ENCODE peak calls at places on chromosome 1, in six cellular contexts. T is hippocampal formation, M is choroid plexus epithelial cell, A is fibroblast of mammary gland, W is GM12865, Q is body of pancreas. R is an unnamed sample.

GRCh38 chr1:155321577-155322497 is 1.1 kb downstream of the RUSC1 start:
- DNase-seq in T (no peak), M (no peak), A (no peak), W (no peak), Q (no peak), R (no peak)

GRCh38 chr1:236489710-236490377 is 33.9 kb upstream of the LGALS8 start:
- DNase-seq in T (no peak), M (peak; percentile 85), A (peak; percentile 65), W (peak; percentile 56), Q (peak; percentile 49), R (peak; percentile 54)

GRCh38 chr1:37096523-37096922 is 62.2 kb upstream of the GRIK3 start:
- DNase-seq in T (no peak), M (no peak), A (no peak), W (peak; percentile 49), Q (no peak), R (no peak)

GRCh38 chr1:227318852-227319607 is 738 bp upstream of the CDC42BPA start:
- DNase-seq in T (peak; percentile 54), M (peak; percentile 50), A (peak; percentile 22), W (no peak), Q (peak; percentile 40), R (no peak)

GRCh38 chr1:203672354-203672753 is 45.7 kb downstream of the ATP2B4 start:
- DNase-seq in T (no peak), M (peak; percentile 78), A (peak; percentile 69), W (no peak), Q (peak; percentile 63), R (no peak)

GRCh38 chr1:183702087-183702812 is 49.1 kb upstream of the APOBEC4 start:
- DNase-seq in T (no peak), M (peak; percentile 13), A (peak; percentile 39), W (no peak), Q (no peak), R (no peak)

GRCh38 chr1:4071675-4072074 is 171.6 kb upstream of the C1orf174 start:
- DNase-seq in T (no peak), M (no peak), A (no peak), W (no peak), Q (no peak), R (no peak)

GRCh38 chr1:150628766-150629114 is 672 bp downstream of the ENSA start:
- DNase-seq in T (no peak), M (no peak), A (no peak), W (no peak), Q (no peak), R (no peak)

GRCh38 chr1:85359874-85360708 is 83.7 kb upstream of the BCL10 start:
- DNase-seq in T (no peak), M (peak; percentile 41), A (peak; percentile 50), W (no peak), Q (no peak), R (no peak)

GRCh38 chr1:210882414-210883221 is 251.3 kb downstream of the KCNH1 start:
- DNase-seq in T (no peak), M (peak; percentile 13), A (no peak), W (no peak), Q (no peak), R (no peak)

GRCh38 chr1:26278835-26279597 is 870 bp upstream of the SH3BGRL3 start:
- DNase-seq in T (no peak), M (no peak), A (peak; percentile 84), W (peak; percentile 48), Q (peak; percentile 48), R (no peak)

GRCh38 chr1:243924588-243925349 is 74.7 kb upstream of the AKT3 start:
- DNase-seq in T (no peak), M (peak; percentile 64), A (peak; percentile 31), W (no peak), Q (no peak), R (no peak)

GRCh38 chr1:72623299-72623708 is 341.0 kb upstream of the NEGR1 start:
- DNase-seq in T (peak; percentile 2), M (peak; percentile 43), A (peak; percentile 56), W (peak; percentile 56), Q (no peak), R (peak; percentile 21)

GRCh38 chr1:35029756-35030155 is 2.0 kb downstream of the ZMYM6 start:
- DNase-seq in T (no peak), M (peak; percentile 23), A (peak; percentile 43), W (no peak), Q (no peak), R (no peak)

GRCh38 chr1:24541711-24542346 is 14.1 kb upstream of the NCMAP start:
- DNase-seq in T (peak; percentile 18), M (peak; percentile 19), A (no peak), W (no peak), Q (peak; percentile 50), R (no peak)

GRCh38 chr1:181255270-181255929 is 166.9 kb downstream of the IER5 start:
- DNase-seq in T (no peak), M (peak; percentile 69), A (peak; percentile 100), W (no peak), Q (peak; percentile 33), R (no peak)

GRCh38 chr1:156707486-156708244 is 2.3 kb upstream of the CRABP2 start:
- DNase-seq in T (no peak), M (peak; percentile 50), A (peak; percentile 79), W (no peak), Q (no peak), R (no peak)

GRCh38 chr1:166814611-166815010 is 24.7 kb upstream of the POGK start:
- DNase-seq in T (no peak), M (peak; percentile 54), A (no peak), W (no peak), Q (no peak), R (no peak)

GRCh38 chr1:115069186-115069585 is 20.1 kb downstream of the TSPAN2 start:
- DNase-seq in T (no peak), M (no peak), A (peak; percentile 50), W (no peak), Q (no peak), R (no peak)

GRCh38 chr1:169348356-169349036 is 19.1 kb downstream of the NME7 start:
- DNase-seq in T (no peak), M (peak; percentile 82), A (peak; percentile 71), W (peak; percentile 66), Q (no peak), R (peak; percentile 63)

GRCh38 chr1:1034438-1034759 is 14.5 kb downstream of the AGRN start:
- DNase-seq in T (no peak), M (no peak), A (no peak), W (no peak), Q (no peak), R (no peak)

GRCh38 chr1:17791464-17791863 is 36.3 kb downstream of the ACTL8 start:
- DNase-seq in T (no peak), M (no peak), A (no peak), W (no peak), Q (no peak), R (no peak)

GRCh38 chr1:212460376-212460775 is 27.7 kb downstream of the NENF start:
- DNase-seq in T (no peak), M (no peak), A (no peak), W (no peak), Q (no peak), R (no peak)

GRCh38 chr1:213742992-213743391 is 244.8 kb upstream of the PROX1 start:
- DNase-seq in T (no peak), M (no peak), A (no peak), W (no peak), Q (no peak), R (no peak)

GRCh38 chr1:84892657-84893618 is at the start of gene LPAR3:
- DNase-seq in T (no peak), M (peak; percentile 24), A (peak; percentile 10), W (no peak), Q (peak; percentile 75), R (no peak)

GRCh38 chr1:218673170-218673569 is 328.0 kb downstream of the TGFB2 start:
- DNase-seq in T (no peak), M (no peak), A (no peak), W (no peak), Q (no peak), R (no peak)

GRCh38 chr1:117606608-117607261 is 887 bp downstream of the TENT5C start:
- DNase-seq in T (no peak), M (peak; percentile 36), A (peak; percentile 20), W (peak; percentile 59), Q (peak; percentile 57), R (no peak)

GRCh38 chr1:92408825-92409224 is 77.9 kb downstream of the GFI1 start:
- DNase-seq in T (no peak), M (peak; percentile 81), A (peak; percentile 7), W (no peak), Q (no peak), R (no peak)

GRCh38 chr1:224535641-224536040 is 80.5 kb upstream of the CNIH3 start:
- DNase-seq in T (no peak), M (no peak), A (no peak), W (no peak), Q (peak; percentile 52), R (no peak)

GRCh38 chr1:154549371-154549770 is 9.1 kb downstream of the UBE2Q1 start:
- DNase-seq in T (no peak), M (no peak), A (no peak), W (no peak), Q (no peak), R (no peak)

GRCh38 chr1:4139646-4140045 is 239.6 kb upstream of the C1orf174 start:
- DNase-seq in T (no peak), M (no peak), A (no peak), W (no peak), Q (no peak), R (no peak)

GRCh38 chr1:167095368-167095767 is 1.5 kb downstream of the STYXL2 start:
- DNase-seq in T (no peak), M (peak; percentile 83), A (peak; percentile 57), W (no peak), Q (no peak), R (peak; percentile 6)

GRCh38 chr1:89760496-89760895 is 60.3 kb upstream of the LRRC8D start:
- DNase-seq in T (no peak), M (no peak), A (no peak), W (no peak), Q (no peak), R (no peak)

R was measured in LNCaP clone FGC.